ENCODE peak calls at places on chromosomes 12 and 14, in six cellular contexts. F is mammary epithelial cell, C is SK-N-SH, M is lower lobe of right lung, Z is fibroblast of pulmonary artery, W is ovary. S is an unnamed sample.

GRCh38 chr14:94541234-94541975 is 19.8 kb upstream of the SERPINA4 start:
- DNase-seq in F (no peak), C (no peak), M (no peak), Z (peak; percentile 17), W (no peak), S (no peak)

GRCh38 chr12:39946361-39946948 is 159.4 kb downstream of the SLC2A13 start:
- DNase-seq in F (peak; percentile 58), C (no peak), M (no peak), Z (no peak), W (no peak), S (no peak)

GRCh38 chr14:99117671-99118045 is 154.3 kb downstream of the BCL11B start:
- DNase-seq in F (no peak), C (no peak), M (no peak), Z (no peak), W (no peak), S (no peak)

GRCh38 chr14:23910081-23910875 is 43.3 kb upstream of the DHRS4 start:
- DNase-seq in F (peak; percentile 53), C (peak; percentile 73), M (no peak), Z (peak; percentile 62), W (peak; percentile 34), S (peak; percentile 73)

GRCh38 chr12:66668311-66668710 is 10.6 kb downstream of the GRIP1 start:
- DNase-seq in F (no peak), C (no peak), M (no peak), Z (no peak), W (no peak), S (no peak)

GRCh38 chr12:121240484-121241202 is 30.7 kb downstream of the P2RX4 start:
- DNase-seq in F (no peak), C (no peak), M (peak; percentile 83), Z (peak; percentile 71), W (peak; percentile 91), S (no peak)

GRCh38 chr12:107736914-107737313 is 24.0 kb downstream of the PRDM4 start:
- DNase-seq in F (no peak), C (no peak), M (no peak), Z (no peak), W (no peak), S (no peak)

GRCh38 chr12:109292342-109292711 is 16.8 kb downstream of the FOXN4 start:
- DNase-seq in F (no peak), C (no peak), M (no peak), Z (no peak), W (no peak), S (no peak)

GRCh38 chr12:105640780-105641179 is 310.3 kb downstream of the C12orf75 start:
- DNase-seq in F (no peak), C (no peak), M (no peak), Z (no peak), W (no peak), S (no peak)

GRCh38 chr14:67820428-67820881 is 876 bp downstream of the RAD51B start:
- DNase-seq in F (peak; percentile 8), C (peak; percentile 18), M (no peak), Z (peak; percentile 14), W (no peak), S (no peak)

GRCh38 chr14:106277503-106277902 is 751.1 kb downstream of the TMEM121 start:
- DNase-seq in F (no peak), C (peak; percentile 44), M (no peak), Z (no peak), W (no peak), S (no peak)

GRCh38 chr12:39127401-39127800 is 222.0 kb upstream of the CPNE8 start:
- DNase-seq in F (peak; percentile 52), C (no peak), M (no peak), Z (peak; percentile 73), W (no peak), S (no peak)

GRCh38 chr14:39085933-39086332 is 17.1 kb downstream of the SEC23A start:
- DNase-seq in F (no peak), C (no peak), M (no peak), Z (peak; percentile 8), W (no peak), S (no peak)

GRCh38 chr12:109737631-109738030 is 24.0 kb downstream of the FAM222A start:
- DNase-seq in F (no peak), C (peak; percentile 71), M (no peak), Z (no peak), W (peak; percentile 4), S (no peak)

GRCh38 chr14:60396718-60397343 is 89.0 kb downstream of the C14orf39 start:
- DNase-seq in F (no peak), C (no peak), M (no peak), Z (no peak), W (no peak), S (no peak)

DNA sequence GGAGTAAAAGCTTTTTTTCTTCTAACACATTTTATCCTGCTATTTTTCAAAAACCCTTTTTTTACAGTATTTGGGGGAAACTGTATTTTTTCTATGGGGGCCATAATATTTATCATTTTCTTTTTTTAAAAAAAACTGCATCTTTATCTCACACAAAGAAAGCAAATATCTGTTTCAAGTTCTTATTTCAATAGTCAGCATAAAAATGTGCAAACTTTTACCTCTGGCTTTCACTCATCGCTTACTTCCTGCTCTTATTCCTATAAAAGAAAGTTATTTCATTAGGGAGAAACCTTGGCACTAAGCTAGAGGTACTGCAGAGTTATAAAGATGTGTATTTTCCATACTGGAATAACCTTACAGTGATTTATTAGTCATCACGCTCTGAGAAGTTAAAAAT is 461.2 kb downstream of the GXYLT1 start:
- DNase-seq in F (no peak), C (no peak), M (no peak), Z (no peak), W (no peak), S (no peak)
- TF ChIP-seq CTCF in F (no peak), C (no peak), M (no peak), Z (no peak), W (no peak), S (no peak)

GRCh38 chr12:95017482-95017881 is 14.0 kb upstream of the NDUFA12 start:
- DNase-seq in F (no peak), C (no peak), M (no peak), Z (no peak), W (no peak), S (no peak)

GRCh38 chr12:95022477-95022876 is 19.0 kb upstream of the NDUFA12 start:
- DNase-seq in F (no peak), C (no peak), M (no peak), Z (no peak), W (no peak), S (no peak)
- TF ChIP-seq CTCF in F (no peak), C (no peak), M (no peak), Z (no peak), W (no peak), S (no peak)

DNA sequence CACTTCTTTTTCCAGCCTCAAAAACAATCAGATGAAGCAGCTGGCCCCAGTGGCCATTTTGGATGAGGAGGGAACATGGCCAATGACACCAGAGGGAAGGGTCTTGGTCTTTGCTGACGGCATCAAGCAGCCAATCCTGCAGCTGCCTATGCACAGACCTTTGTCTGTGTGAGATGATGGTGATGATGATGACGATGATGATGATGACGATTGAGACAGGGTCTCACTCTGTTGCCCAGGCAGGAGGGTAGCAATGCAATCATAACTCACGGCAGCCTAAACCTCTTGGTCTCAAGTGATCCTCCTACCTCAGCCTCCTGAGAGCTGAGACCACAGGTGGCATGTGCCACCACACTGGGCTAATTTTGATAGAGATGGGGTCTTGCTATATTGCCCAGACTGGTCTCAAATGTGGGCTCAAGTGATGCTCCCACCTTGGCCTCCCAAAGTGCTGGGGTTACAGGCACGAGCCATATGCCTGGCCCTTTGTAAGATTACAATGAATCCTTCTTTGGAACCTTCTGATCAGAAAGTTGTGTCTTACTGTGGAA is 26.5 kb upstream of the NCOR2 start:
- DNase-seq in F (no peak), C (no peak), M (no peak), Z (no peak), W (no peak), S (no peak)
- TF ChIP-seq CTCF in F (no peak), C (no peak), M (no peak), Z (no peak), W (no peak), S (no peak)

GRCh38 chr12:6280672-6281071 is 29.8 kb upstream of the PLEKHG6 start:
- DNase-seq in F (no peak), C (no peak), M (peak; percentile 42), Z (no peak), W (peak; percentile 35), S (no peak)

GRCh38 chr12:6279631-6280030 is 30.9 kb upstream of the PLEKHG6 start:
- DNase-seq in F (no peak), C (no peak), M (peak; percentile 50), Z (no peak), W (no peak), S (no peak)

GRCh38 chr12:6279256-6279628 is 31.2 kb upstream of the PLEKHG6 start:
- DNase-seq in F (no peak), C (no peak), M (peak; percentile 38), Z (no peak), W (no peak), S (no peak)

GRCh38 chr12:6281081-6281809 is 29.2 kb upstream of the PLEKHG6 start:
- DNase-seq in F (no peak), C (no peak), M (no peak), Z (no peak), W (no peak), S (no peak)

GRCh38 chr12:6280053-6280469 is 30.4 kb upstream of the PLEKHG6 start:
- DNase-seq in F (peak; percentile 95), C (no peak), M (peak; percentile 70), Z (peak; percentile 91), W (peak; percentile 58), S (peak; percentile 90)
- TF ChIP-seq CTCF in F (no peak), C (no peak), M (no peak), Z (peak; percentile 6), W (no peak), S (no peak)

DNA sequence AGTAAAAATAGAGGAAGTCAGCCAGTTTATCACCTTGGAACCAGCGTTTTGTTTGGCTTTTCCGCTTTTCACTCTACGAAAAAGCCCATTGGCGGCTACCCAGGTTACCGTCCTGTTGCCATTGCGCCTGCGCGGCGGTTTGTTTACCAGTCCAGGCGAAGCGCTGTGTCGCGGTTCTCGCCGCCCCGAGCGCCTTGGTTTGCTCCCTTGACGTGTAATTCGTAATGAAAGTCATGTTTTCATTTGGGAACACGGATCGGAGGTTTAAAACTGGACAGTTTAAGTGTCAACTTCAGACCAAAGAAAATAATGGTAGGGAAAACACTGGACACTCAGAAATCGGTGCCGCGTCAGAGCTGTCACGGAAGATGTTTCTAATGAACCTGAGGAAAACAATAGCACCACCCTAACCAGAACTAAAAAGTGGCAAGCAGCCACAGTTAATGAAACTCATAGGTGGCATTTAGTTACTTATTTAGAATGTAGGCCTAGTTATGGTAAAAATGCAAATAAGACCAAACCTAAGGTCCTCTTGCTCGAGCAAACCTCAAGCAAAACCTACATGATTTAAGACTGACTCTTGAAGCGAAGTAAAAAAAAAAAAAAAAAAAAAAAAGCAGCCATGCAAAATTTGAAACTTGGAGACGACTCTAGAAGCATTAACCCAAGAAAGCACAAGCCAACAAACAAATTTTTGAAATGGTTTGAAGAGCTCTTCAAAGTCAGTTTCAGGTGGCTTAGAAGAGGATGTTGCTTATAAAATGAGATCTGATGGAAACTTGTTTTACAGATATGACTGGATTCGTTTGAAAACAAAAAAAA is 790 bp upstream of the GPR19 start:
- DNase-seq in F (peak; percentile 78), C (peak; percentile 72), M (peak; percentile 95), Z (peak; percentile 90), W (peak; percentile 94), S (peak; percentile 77)
- TF ChIP-seq CTCF in F (no peak), C (no peak), M (no peak), Z (no peak), W (no peak), S (no peak)